ENCODE peak calls at places on chromosomes 4 and X, in six cellular contexts. A is COR-L47; R is cardiac septum; H is AG10803; Q is stimulated activated CD4-positive, alpha-beta T cell treated with anti-CD3 and anti-CD28 coated beads, Interleukin-4, amount 100 ng/mL, for 1 hour; U is cardiac muscle cell. L is an unnamed sample.

GRCh38 chr4:36351082-36351666 is 69.8 kb downstream of the DTHD1 start:
- DNase-seq in A (peak), R (no peak), H (peak), Q (peak), U (peak), L (peak)

GRCh38 chrX:54994099-54994498 is at the start of gene PFKFB1:
- DNase-seq in A (no peak), R (no peak), H (no peak), Q (no peak), U (no peak), L (no peak)

GRCh38 chr4:174648859-174649258 is 126.6 kb upstream of the HPGD start:
- DNase-seq in A (no peak), R (no peak), H (no peak), Q (no peak), U (no peak), L (no peak)

GRCh38 chrX:11913001-11913400 is 155.0 kb downstream of the MSL3 start:
- DNase-seq in A (no peak), R (no peak), H (no peak), Q (no peak), U (peak), L (no peak)

GRCh38 chrX:134246282-134246681 is 9.3 kb downstream of the CCDC160 start:
- DNase-seq in A (no peak), R (no peak), H (peak), Q (no peak), U (peak), L (no peak)

GRCh38 chr4:176393306-176394013 is 73.7 kb downstream of the SPCS3 start:
- DNase-seq in A (no peak), R (no peak), H (peak), Q (no peak), U (no peak), L (no peak)

GRCh38 chrX:67604979-67605703 is 61.3 kb downstream of the AR start:
- DNase-seq in A (no peak), R (no peak), H (peak), Q (no peak), U (peak), L (no peak)

GRCh38 chr4:76691767-76692689 is 205.9 kb downstream of the SOWAHB start:
- DNase-seq in A (no peak), R (no peak), H (no peak), Q (no peak), U (no peak), L (no peak)

GRCh38 chrX:106928227-106928626 is 8.0 kb downstream of the CLDN2 start:
- DNase-seq in A (no peak), R (no peak), H (no peak), Q (no peak), U (no peak), L (no peak)

GRCh38 chr4:89797117-89797516 is 39.8 kb downstream of the SNCA start:
- DNase-seq in A (no peak), R (no peak), H (peak), Q (no peak), U (peak), L (no peak)

GRCh38 chr4:24489870-24490269 is 94.5 kb downstream of the DHX15 start:
- DNase-seq in A (no peak), R (no peak), H (no peak), Q (no peak), U (peak), L (no peak)

GRCh38 chr4:34010703-34011102 is 2233.6 kb downstream of the ARAP2 start:
- DNase-seq in A (no peak), R (no peak), H (no peak), Q (no peak), U (no peak), L (no peak)